ENCODE peak calls at places on chromosomes 7 and 10, in eight cellular contexts. U is A549; Y is bronchial epithelial cell; Z is activated CD8-positive, alpha-beta memory T cell treated with anti-CD3 and anti-CD28 coated beads for 4 hours; T is non-pigmented ciliary epithelial cell; Q is left cardiac atrium; C is EL; H is anterior cingulate cortex. L is an unnamed sample.

GRCh38 chr7:127477285-127478039 is 85.0 kb upstream of the ZNF800 start:
- DNase-seq in U (no peak), Y (no peak), Z (no peak), T (no peak), Q (no peak), C (no peak), H (no peak), L (no peak)

GRCh38 chr7:50418086-50418515 is 32.0 kb downstream of the FIGNL1 start:
- DNase-seq in U (peak), Y (peak), Z (peak), T (peak), Q (peak), C (peak), H (peak), L (peak)

GRCh38 chr7:128017880-128018845 is 13.1 kb downstream of the LRRC4 start:
- DNase-seq in U (no peak), Y (peak), Z (no peak), T (no peak), Q (no peak), C (no peak), H (no peak), L (no peak)

GRCh38 chr10:13224210-13224995 is 9.8 kb downstream of the UCMA start:
- DNase-seq in U (no peak), Y (no peak), Z (no peak), T (no peak), Q (no peak), C (no peak), H (no peak), L (no peak)

GRCh38 chr7:39577229-39577874 is 11.1 kb downstream of the YAE1 start:
- DNase-seq in U (no peak), Y (no peak), Z (no peak), T (no peak), Q (no peak), C (no peak), H (no peak), L (no peak)

GRCh38 chr10:12401466-12401865 is 52.1 kb downstream of the CAMK1D start:
- DNase-seq in U (no peak), Y (no peak), Z (no peak), T (no peak), Q (no peak), C (no peak), H (no peak), L (no peak)

GRCh38 chr7:32470871-32471270 is 19.3 kb downstream of the LSM5 start:
- DNase-seq in U (no peak), Y (peak), Z (no peak), T (no peak), Q (no peak), C (no peak), H (no peak), L (no peak)

GRCh38 chr10:30493609-30494530 is 59.9 kb downstream of the MAP3K8 start:
- DNase-seq in U (peak), Y (peak), Z (no peak), T (no peak), Q (peak), C (peak), H (no peak), L (no peak)

GRCh38 chr7:121084748-121085336 is 96.3 kb downstream of the CPED1 start:
- DNase-seq in U (peak), Y (peak), Z (no peak), T (peak), Q (no peak), C (peak), H (no peak), L (no peak)

GRCh38 chr7:105672820-105673219 is 91.5 kb upstream of the EFCAB10 start:
- DNase-seq in U (no peak), Y (no peak), Z (no peak), T (no peak), Q (no peak), C (no peak), H (no peak), L (no peak)

GRCh38 chr7:49228447-49228846 is 304.1 kb downstream of the CDC14C start:
- DNase-seq in U (no peak), Y (no peak), Z (no peak), T (no peak), Q (no peak), C (no peak), H (no peak), L (no peak)

GRCh38 chr10:90417466-90418210 is 440.2 kb downstream of the HTR7 start:
- DNase-seq in U (no peak), Y (peak), Z (no peak), T (no peak), Q (no peak), C (no peak), H (no peak), L (no peak)

GRCh38 chr10:28991326-28991725 is 297.5 kb upstream of the LYZL1 start:
- DNase-seq in U (peak), Y (peak), Z (no peak), T (peak), Q (peak), C (peak), H (no peak), L (no peak)

GRCh38 chr7:94274828-94275227 is 119.9 kb upstream of the COL1A2 start:
- DNase-seq in U (no peak), Y (no peak), Z (no peak), T (no peak), Q (no peak), C (no peak), H (no peak), L (no peak)

L was measured in SK-N-DZ.